ENCODE peak calls at places on chromosomes 1 and 21, in six cellular contexts. One of them, this sample, is unnamed.

GRCh38 chr1:207868252-207868768 is 42.6 kb downstream of the CD34 start:
- DNase-seq in heart right ventricle: peak
- DNase-seq in body of pancreas: peak
- DNase-seq in CD8-positive, alpha-beta T cell: peak
- DNase-seq in cardiac muscle cell: no peak
- DNase-seq in uterus: peak
- DNase-seq in this sample: peak

GRCh38 chr1:56803561-56804156 is 15.5 kb downstream of the FYB2 start:
- DNase-seq in uterus: no peak
- DNase-seq in cardiac muscle cell: peak
- DNase-seq in body of pancreas: peak
- DNase-seq in CD8-positive, alpha-beta T cell: no peak
- DNase-seq in heart right ventricle: no peak
- DNase-seq in this sample: no peak

GRCh38 chr1:13725714-13726175 is 25.8 kb downstream of the PRDM2 start:
- DNase-seq in cardiac muscle cell: peak
- DNase-seq in CD8-positive, alpha-beta T cell: peak
- DNase-seq in uterus: no peak
- DNase-seq in body of pancreas: peak
- DNase-seq in heart right ventricle: no peak
- DNase-seq in this sample: no peak

GRCh38 chr21:28537371-28538079 is 455.2 kb downstream of the LTN1 start:
- DNase-seq in CD8-positive, alpha-beta T cell: no peak
- DNase-seq in heart right ventricle: no peak
- DNase-seq in cardiac muscle cell: no peak
- DNase-seq in uterus: no peak
- DNase-seq in body of pancreas: no peak
- DNase-seq in this sample: no peak

GRCh38 chr1:64240209-64240608 is 36.8 kb downstream of the UBE2U start:
- DNase-seq in CD8-positive, alpha-beta T cell: no peak
- DNase-seq in heart right ventricle: no peak
- DNase-seq in uterus: no peak
- DNase-seq in cardiac muscle cell: no peak
- DNase-seq in body of pancreas: no peak
- DNase-seq in this sample: no peak

GRCh38 chr1:41169066-41169798 is 72.9 kb downstream of the SCMH1 start:
- DNase-seq in cardiac muscle cell: no peak
- DNase-seq in heart right ventricle: no peak
- DNase-seq in CD8-positive, alpha-beta T cell: no peak
- DNase-seq in uterus: no peak
- DNase-seq in body of pancreas: peak
- DNase-seq in this sample: no peak

GRCh38 chr1:169348356-169349036 is 19.1 kb downstream of the NME7 start:
- DNase-seq in cardiac muscle cell: peak
- DNase-seq in CD8-positive, alpha-beta T cell: no peak
- DNase-seq in uterus: no peak
- DNase-seq in heart right ventricle: peak
- DNase-seq in body of pancreas: peak
- DNase-seq in this sample: no peak

GRCh38 chr1:168826269-168826668 is 97.3 kb upstream of the DPT start:
- DNase-seq in uterus: no peak
- DNase-seq in heart right ventricle: no peak
- DNase-seq in body of pancreas: no peak
- DNase-seq in CD8-positive, alpha-beta T cell: no peak
- DNase-seq in cardiac muscle cell: no peak
- DNase-seq in this sample: no peak

GRCh38 chr1:46344481-46344880 is 3.9 kb downstream of the NSUN4 start:
- DNase-seq in uterus: no peak
- DNase-seq in CD8-positive, alpha-beta T cell: no peak
- DNase-seq in body of pancreas: no peak
- DNase-seq in cardiac muscle cell: no peak
- DNase-seq in heart right ventricle: no peak
- DNase-seq in this sample: peak

GRCh38 chr1:8023287-8023994 is 2.7 kb downstream of the ERRFI1 start:
- DNase-seq in CD8-positive, alpha-beta T cell: no peak
- DNase-seq in cardiac muscle cell: no peak
- DNase-seq in uterus: no peak
- DNase-seq in body of pancreas: no peak
- DNase-seq in heart right ventricle: no peak
- DNase-seq in this sample: no peak

GRCh38 chr1:84571150-84571535 is 3.1 kb downstream of the CTBS start:
- DNase-seq in CD8-positive, alpha-beta T cell: no peak
- DNase-seq in uterus: no peak
- DNase-seq in heart right ventricle: no peak
- DNase-seq in cardiac muscle cell: no peak
- DNase-seq in body of pancreas: no peak
- DNase-seq in this sample: no peak

GRCh38 chr1:170537798-170538503 is 6.0 kb downstream of the GORAB start:
- DNase-seq in cardiac muscle cell: no peak
- DNase-seq in CD8-positive, alpha-beta T cell: no peak
- DNase-seq in heart right ventricle: no peak
- DNase-seq in body of pancreas: peak
- DNase-seq in uterus: no peak
- DNase-seq in this sample: no peak

GRCh38 chr1:21072721-21073120 is 104.0 kb downstream of the EIF4G3 start:
- DNase-seq in cardiac muscle cell: no peak
- DNase-seq in heart right ventricle: no peak
- DNase-seq in body of pancreas: no peak
- DNase-seq in CD8-positive, alpha-beta T cell: no peak
- DNase-seq in uterus: no peak
- DNase-seq in this sample: no peak

GRCh38 chr1:172654535-172654934 is 4.4 kb upstream of the FASLG start:
- DNase-seq in heart right ventricle: no peak
- DNase-seq in body of pancreas: no peak
- DNase-seq in CD8-positive, alpha-beta T cell: no peak
- DNase-seq in cardiac muscle cell: no peak
- DNase-seq in uterus: no peak
- DNase-seq in this sample: no peak

GRCh38 chr1:80535446-80535845 is 1265.3 kb upstream of the ADGRL2 start:
- DNase-seq in uterus: no peak
- DNase-seq in cardiac muscle cell: no peak
- DNase-seq in body of pancreas: no peak
- DNase-seq in CD8-positive, alpha-beta T cell: no peak
- DNase-seq in heart right ventricle: no peak
- DNase-seq in this sample: no peak
- H3K27ac ChIP-seq in uterus: no peak
- H3K27ac ChIP-seq in cardiac muscle cell: no peak
- H3K27ac ChIP-seq in body of pancreas: no peak
- H3K27ac ChIP-seq in CD8-positive, alpha-beta T cell: no peak
- H3K27ac ChIP-seq in heart right ventricle: no peak
- H3K27ac ChIP-seq in this sample: no peak

GRCh38 chr1:32361674-32362473 is 411 bp downstream of the FAM229A start:
- DNase-seq in cardiac muscle cell: peak
- DNase-seq in uterus: peak
- DNase-seq in CD8-positive, alpha-beta T cell: no peak
- DNase-seq in body of pancreas: peak
- DNase-seq in heart right ventricle: peak
- DNase-seq in this sample: peak
- TF ChIP-seq CTCF in cardiac muscle cell: peak
- TF ChIP-seq CTCF in uterus: peak
- TF ChIP-seq CTCF in CD8-positive, alpha-beta T cell: peak
- TF ChIP-seq CTCF in body of pancreas: no peak
- TF ChIP-seq CTCF in heart right ventricle: peak
- TF ChIP-seq CTCF in this sample: no peak

DNA sequence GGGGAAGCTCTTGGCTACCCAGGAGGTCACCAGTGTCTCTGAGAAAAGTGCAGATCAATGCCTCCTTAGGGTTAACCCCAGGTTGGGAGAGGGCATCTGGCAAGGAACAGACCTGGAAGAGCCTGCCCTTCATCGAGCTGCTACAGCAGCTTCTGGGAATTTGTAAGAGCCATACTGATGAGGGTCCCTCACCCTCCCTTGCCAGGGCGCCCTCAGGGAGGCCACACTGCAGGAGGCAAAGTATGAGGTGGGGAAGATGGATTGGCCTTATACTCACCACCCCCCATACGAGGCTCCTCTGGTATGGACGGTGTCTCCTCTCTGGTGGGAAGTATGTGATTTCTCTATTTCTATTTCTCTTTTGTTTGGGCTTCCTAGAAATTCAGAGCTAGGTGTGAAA is 13.2 kb downstream of the IGSF3 start:
- DNase-seq in heart right ventricle: no peak
- DNase-seq in cardiac muscle cell: no peak
- DNase-seq in body of pancreas: no peak
- DNase-seq in CD8-positive, alpha-beta T cell: no peak
- DNase-seq in uterus: no peak
- DNase-seq in this sample: no peak
- H3K27ac ChIP-seq in heart right ventricle: no peak
- H3K27ac ChIP-seq in cardiac muscle cell: no peak
- H3K27ac ChIP-seq in body of pancreas: no peak
- H3K27ac ChIP-seq in CD8-positive, alpha-beta T cell: no peak
- H3K27ac ChIP-seq in uterus: no peak
- H3K27ac ChIP-seq in this sample: no peak

GRCh38 chr1:17005365-17005740 is 6.4 kb downstream of the ATP13A2 start:
- DNase-seq in cardiac muscle cell: no peak
- DNase-seq in body of pancreas: no peak
- DNase-seq in heart right ventricle: no peak
- DNase-seq in CD8-positive, alpha-beta T cell: no peak
- DNase-seq in uterus: no peak
- DNase-seq in this sample: no peak
- TF ChIP-seq CTCF in cardiac muscle cell: no peak
- TF ChIP-seq CTCF in body of pancreas: no peak
- TF ChIP-seq CTCF in heart right ventricle: no peak
- TF ChIP-seq CTCF in CD8-positive, alpha-beta T cell: no peak
- TF ChIP-seq CTCF in uterus: no peak
- TF ChIP-seq CTCF in this sample: no peak

DNA sequence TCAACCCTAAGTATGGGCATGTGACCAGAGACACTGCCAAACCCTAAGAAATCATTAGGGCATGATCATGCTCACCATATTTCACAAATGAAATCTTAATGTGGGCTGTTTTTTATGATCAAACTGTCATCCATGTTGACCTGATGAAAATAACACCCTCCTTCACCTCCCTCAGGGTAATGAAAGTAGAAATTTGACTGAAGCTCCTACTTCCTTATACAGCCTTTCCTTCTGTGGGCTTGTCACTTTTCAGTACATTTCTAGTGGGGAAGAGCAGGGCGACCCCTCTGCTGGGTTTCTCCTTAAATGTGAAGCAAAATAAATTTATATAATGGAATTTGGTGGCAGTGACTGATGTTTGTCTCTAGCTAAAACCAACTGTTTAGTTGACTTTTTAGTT is 25.9 kb downstream of the IVNS1ABP start:
- DNase-seq in cardiac muscle cell: no peak
- DNase-seq in CD8-positive, alpha-beta T cell: no peak
- DNase-seq in heart right ventricle: no peak
- DNase-seq in uterus: no peak
- DNase-seq in body of pancreas: no peak
- DNase-seq in this sample: no peak
- H3K27ac ChIP-seq in cardiac muscle cell: no peak
- H3K27ac ChIP-seq in CD8-positive, alpha-beta T cell: no peak
- H3K27ac ChIP-seq in heart right ventricle: no peak
- H3K27ac ChIP-seq in uterus: no peak
- H3K27ac ChIP-seq in body of pancreas: no peak
- H3K27ac ChIP-seq in this sample: no peak

GRCh38 chr1:156726549-156727226 is 1.6 kb upstream of the METTL25B start:
- DNase-seq in heart right ventricle: peak
- DNase-seq in uterus: no peak
- DNase-seq in CD8-positive, alpha-beta T cell: no peak
- DNase-seq in cardiac muscle cell: peak
- DNase-seq in body of pancreas: peak
- DNase-seq in this sample: no peak
- TF ChIP-seq CTCF in heart right ventricle: peak
- TF ChIP-seq CTCF in uterus: peak
- TF ChIP-seq CTCF in CD8-positive, alpha-beta T cell: peak
- TF ChIP-seq CTCF in cardiac muscle cell: peak
- TF ChIP-seq CTCF in body of pancreas: peak
- TF ChIP-seq CTCF in this sample: no peak